ENCODE peak calls at places on chromosomes 3 and 15, in nine cellular contexts. J is foreskin fibroblast; A is H4; G is midbrain; T is stimulated activated CD4-positive, alpha-beta T cell treated with anti-CD3 and anti-CD28 coated beads, TNF-alpha, amount 100 ng/mL, for 4 hours; W is Daoy; P is DMS79 treated with DMSO at 0.1 percent for 48 hours; U is NCI-H1417; O is NCI-H1092 treated with DMSO at 0.1 percent for 48 hours. V is an unnamed sample.

GRCh38 chr3:117748131-117748530 is 1038.6 kb downstream of the TUSC7 start:
- DNase-seq in U (no peak), W (no peak), J (no peak), G (no peak), T (no peak), O (no peak), A (no peak), P (no peak), V (no peak)

GRCh38 chr15:77419050-77419835 is 661 bp downstream of the PEAK1 start:
- DNase-seq in G (peak; percentile 32), J (peak; percentile 60), P (no peak), T (peak; percentile 39), U (peak; percentile 75), A (no peak), O (no peak), W (peak; percentile 36), V (peak; percentile 48)

GRCh38 chr3:45582407-45582806 is 12.1 kb upstream of the LIMD1 start:
- DNase-seq in T (no peak), W (no peak), U (no peak), J (peak; percentile 83), O (no peak), G (no peak), A (no peak), P (no peak), V (peak; percentile 21)

GRCh38 chr15:64019764-64020163 is 26.5 kb downstream of the DAPK2 start:
- DNase-seq in J (no peak), W (peak; percentile 73), P (no peak), A (peak; percentile 59), G (no peak), O (peak; percentile 3), T (no peak), U (peak; percentile 41), V (no peak)

GRCh38 chr3:24678441-24678865 is 183.8 kb upstream of the THRB start:
- DNase-seq in P (no peak), U (no peak), W (peak; percentile 85), J (peak; percentile 87), G (no peak), T (no peak), A (peak; percentile 88), O (no peak), V (peak; percentile 98)

GRCh38 chr3:123740391-123740822 is 143.7 kb downstream of the MYLK start:
- DNase-seq in O (no peak), T (no peak), J (no peak), P (no peak), W (no peak), G (no peak), U (no peak), A (no peak), V (no peak)

GRCh38 chr3:140420621-140421357 is 257.1 kb upstream of the TRIM42 start:
- DNase-seq in U (no peak), O (no peak), W (peak; percentile 48), G (no peak), T (no peak), A (peak; percentile 87), P (no peak), J (peak; percentile 66), V (peak; percentile 63)

GRCh38 chr3:99418709-99419108 is 219.7 kb upstream of the COL8A1 start:
- DNase-seq in G (no peak), U (no peak), T (no peak), O (no peak), P (no peak), A (no peak), J (no peak), W (no peak), V (no peak)

GRCh38 chr15:64464271-64465005 is 4.1 kb downstream of the ZNF609 start:
- DNase-seq in J (peak; percentile 51), A (no peak), P (peak; percentile 61), G (no peak), O (peak; percentile 60), T (no peak), U (peak; percentile 90), W (no peak), V (no peak)

GRCh38 chr3:100709840-100710235 is 544 bp downstream of the TFG start:
- DNase-seq in U (peak; percentile 78), J (peak; percentile 58), O (peak; percentile 18), A (no peak), W (peak; percentile 21), P (peak; percentile 4), G (peak; percentile 40), T (peak; percentile 10), V (peak; percentile 23)

GRCh38 chr15:77143606-77144005 is 72.7 kb upstream of the TSPAN3 start:
- DNase-seq in O (no peak), W (no peak), U (no peak), T (no peak), G (no peak), P (no peak), A (no peak), J (no peak), V (no peak)

GRCh38 chr3:99981138-99981537 is 133.2 kb downstream of the FILIP1L start:
- DNase-seq in G (no peak), J (no peak), P (no peak), T (no peak), O (no peak), A (no peak), U (no peak), W (no peak), V (no peak)

GRCh38 chr3:58088501-58088900 is 80.3 kb downstream of the FLNB start:
- DNase-seq in A (no peak), O (no peak), P (no peak), W (no peak), J (no peak), G (no peak), T (no peak), U (no peak), V (no peak)

GRCh38 chr15:98668566-98669308 is 20.4 kb downstream of the IGF1R start:
- DNase-seq in U (peak; percentile 18), A (no peak), G (no peak), T (peak; percentile 8), W (peak; percentile 17), J (peak; percentile 77), P (no peak), O (no peak), V (peak; percentile 56)

GRCh38 chr15:85589873-85590272 is 204.9 kb downstream of the KLHL25 start:
- DNase-seq in P (no peak), W (no peak), O (no peak), J (peak; percentile 78), A (no peak), U (no peak), G (no peak), T (no peak), V (no peak)

GRCh38 chr3:133548090-133548489 is 25.4 kb upstream of the CDV3 start:
- DNase-seq in G (no peak), A (no peak), W (no peak), U (no peak), J (peak; percentile 55), P (no peak), T (no peak), O (no peak), V (no peak)

GRCh38 chr3:41575754-41576153 is 376.4 kb downstream of the CTNNB1 start:
- DNase-seq in T (no peak), P (no peak), A (no peak), U (no peak), G (peak; percentile 32), W (no peak), O (peak; percentile 76), J (no peak), V (no peak)

GRCh38 chr3:186216903-186217819 is 108.3 kb upstream of the ETV5 start:
- DNase-seq in O (no peak), J (peak; percentile 20), A (no peak), U (peak; percentile 59), W (peak; percentile 18), G (no peak), P (no peak), T (no peak), V (peak; percentile 54)

GRCh38 chr3:49671291-49672288 is 2.6 kb upstream of the APEH start:
- DNase-seq in W (peak; percentile 58), J (peak; percentile 80), O (no peak), U (no peak), P (no peak), T (peak; percentile 60), A (peak; percentile 46), G (no peak), V (peak; percentile 74)

GRCh38 chr15:62896969-62897486 is 145.5 kb upstream of the TPM1 start:
- DNase-seq in J (peak; percentile 99), W (peak; percentile 98), O (no peak), U (no peak), P (no peak), T (no peak), G (no peak), A (peak; percentile 96), V (peak; percentile 99)

GRCh38 chr3:73351423-73352071 is 273.2 kb downstream of the PDZRN3 start:
- DNase-seq in T (no peak), P (no peak), A (peak; percentile 6), U (no peak), W (no peak), O (no peak), J (no peak), G (no peak), V (no peak)

GRCh38 chr3:194537732-194538247 is 51.0 kb upstream of the ATP13A3 start:
- DNase-seq in G (no peak), A (peak; percentile 76), J (peak; percentile 74), P (peak; percentile 66), T (no peak), U (no peak), W (peak; percentile 85), O (peak; percentile 63), V (peak; percentile 88)

GRCh38 chr15:29252231-29252630 is 17.4 kb downstream of the NSMCE3 start:
- DNase-seq in T (no peak), G (no peak), A (no peak), U (no peak), P (no peak), J (no peak), O (no peak), W (no peak), V (no peak)

GRCh38 chr3:192899540-192899982 is 18.1 kb downstream of the MB21D2 start:
- DNase-seq in G (no peak), J (peak; percentile 82), O (no peak), U (no peak), A (peak; percentile 98), T (no peak), P (no peak), W (peak; percentile 97), V (peak; percentile 97)

GRCh38 chr3:186596568-186597287 is 16.1 kb upstream of the AHSG start:
- DNase-seq in P (peak; percentile 71), T (no peak), A (peak; percentile 63), U (no peak), G (no peak), J (peak; percentile 28), W (no peak), O (no peak), V (no peak)

GRCh38 chr3:38054166-38054991 is 15.4 kb downstream of the DLEC1 start:
- DNase-seq in W (no peak), T (no peak), G (no peak), U (no peak), J (peak; percentile 32), O (no peak), A (no peak), P (no peak), V (no peak)

GRCh38 chr3:123026551-123027291 is 842 bp downstream of the SEMA5B start:
- DNase-seq in O (no peak), G (no peak), T (no peak), P (no peak), U (peak; percentile 67), A (no peak), J (peak; percentile 39), W (peak; percentile 50), V (no peak)